ENCODE peak calls at places on chromosomes 12 and 14, in seven cellular contexts. M is fibroblast of lung; I is CD8-positive, alpha-beta memory T cell; F is HAP-1; P is A549; V is left ventricle myocardium inferior; T is tibial nerve. E is an unnamed sample. For H3K9me3 and H3K4me1, the result is how much of the 10 kb centered on the place peaks cover.

GRCh38 chr12:48281811-48282210 is 68.9 kb downstream of the ZNF641 start:
- DNase-seq in M (no peak), I (no peak), F (no peak), P (no peak), V (no peak), T (no peak), E (no peak)

GRCh38 chr12:50765325-50765911 is 1.5 kb downstream of the ATF1 start:
- DNase-seq in M (peak), I (peak), F (peak), P (peak), V (no peak), T (no peak), E (peak)

GRCh38 chr14:51776102-51776894 is 84.1 kb upstream of the GNG2 start:
- DNase-seq in M (peak), I (no peak), F (peak), P (peak), V (peak), T (peak), E (peak)

GRCh38 chr12:47828008-47828966 is 8.6 kb upstream of the HDAC7 start:
- DNase-seq in M (no peak), I (no peak), F (no peak), P (no peak), V (peak), T (no peak), E (peak)

GRCh38 chr14:51865953-51866747 is 5.7 kb downstream of the GNG2 start:
- DNase-seq in M (no peak), I (peak), F (no peak), P (no peak), V (no peak), T (no peak), E (no peak)

GRCh38 chr12:108642899-108643654 is 9.4 kb upstream of the SELPLG start:
- DNase-seq in M (no peak), I (no peak), F (no peak), P (no peak), V (no peak), T (no peak), E (no peak)

GRCh38 chr12:128818065-128819022 is 5.4 kb downstream of the SLC15A4 start:
- DNase-seq in M (peak), I (no peak), F (no peak), P (peak), V (no peak), T (no peak), E (no peak)

GRCh38 chr14:89600950-89601826 is 184.2 kb upstream of the FOXN3 start:
- DNase-seq in M (no peak), I (no peak), F (no peak), P (no peak), V (no peak), T (no peak), E (no peak)

GRCh38 chr14:21168055-21168454 is 12.2 kb upstream of the OR5AU1 start:
- DNase-seq in M (no peak), I (no peak), F (no peak), P (no peak), V (no peak), T (no peak), E (no peak)

GRCh38 chr14:58082491-58083098 is 69.4 kb downstream of the ARMH4 start:
- DNase-seq in M (peak), I (no peak), F (no peak), P (peak), V (no peak), T (no peak), E (no peak)

GRCh38 chr14:79177106-79177505 is 1006.9 kb downstream of the NRXN3 start:
- DNase-seq in M (no peak), I (no peak), F (no peak), P (no peak), V (no peak), T (no peak), E (no peak)

GRCh38 chr12:49912846-49913245 is 9.1 kb upstream of the FAIM2 start:
- DNase-seq in M (no peak), I (no peak), F (no peak), P (no peak), V (no peak), T (no peak), E (no peak)

GRCh38 chr14:91744068-91744480 is 12.2 kb upstream of the CATSPERB start:
- DNase-seq in M (no peak), I (no peak), F (no peak), P (peak), V (no peak), T (no peak), E (no peak)

GRCh38 chr14:54105898-54106297 is 149.3 kb upstream of the BMP4 start:
- DNase-seq in M (no peak), I (no peak), F (no peak), P (no peak), V (no peak), T (no peak), E (no peak)

GRCh38 chr12:31370645-31371620 is 45.0 kb upstream of the SINHCAF start:
- DNase-seq in M (peak), I (no peak), F (peak), P (no peak), V (no peak), T (no peak), E (no peak)

GRCh38 chr14:96039633-96040311 is 610 bp downstream of the C14orf132 start:
- DNase-seq in M (peak), I (no peak), F (peak), P (peak), V (no peak), T (no peak), E (peak)

GRCh38 chr14:20093442-20093841 is 17.1 kb upstream of the OR4K17 start:
- DNase-seq in M (no peak), I (no peak), F (no peak), P (no peak), V (no peak), T (no peak), E (no peak)

GRCh38 chr14:86858591-86858990 is 1134.4 kb downstream of the GALC start:
- DNase-seq in M (no peak), I (no peak), F (no peak), P (no peak), V (no peak), T (no peak), E (no peak)

GRCh38 chr12:5184159-5184558 is 140.5 kb downstream of the KCNA5 start:
- DNase-seq in M (no peak), I (no peak), F (no peak), P (no peak), V (no peak), T (no peak), E (no peak)

GRCh38 chr14:74737753-74738325 is 24.9 kb downstream of the FCF1 start:
- DNase-seq in M (peak), I (no peak), F (no peak), P (peak), V (no peak), T (no peak), E (no peak)

GRCh38 chr12:13941258-13942249 is 39.8 kb downstream of the GRIN2B start:
- DNase-seq in M (peak), I (no peak), F (peak), P (peak), V (no peak), T (no peak), E (peak)

GRCh38 chr12:94290353-94290752 is 142.0 kb downstream of the PLXNC1 start:
- DNase-seq in M (peak), I (no peak), F (no peak), P (no peak), V (no peak), T (no peak), E (no peak)

GRCh38 chr12:13472690-13473089 is 276.2 kb downstream of the EMP1 start:
- DNase-seq in M (no peak), I (no peak), F (no peak), P (no peak), V (no peak), T (no peak), E (no peak)

GRCh38 chr12:106583578-106584103 is 837 bp downstream of the RFX4 start:
- DNase-seq in M (peak), I (no peak), F (peak), P (peak), V (no peak), T (no peak), E (no peak)

GRCh38 chr14:31336646-31337045 is 83.7 kb downstream of the HEATR5A start:
- DNase-seq in M (peak), I (no peak), F (peak), P (peak), V (no peak), T (no peak), E (no peak)

GRCh38 chr12:24937553-24938244 is 11.2 kb downstream of the BCAT1 start:
- DNase-seq in M (no peak), I (no peak), F (no peak), P (no peak), V (no peak), T (no peak), E (peak)

GRCh38 chr14:102655154-102655553 is 62.7 kb downstream of the RCOR1 start:
- DNase-seq in M (no peak), I (no peak), F (no peak), P (peak), V (no peak), T (no peak), E (no peak)

GRCh38 chr14:102540310-102541028 is 30.9 kb upstream of the ANKRD9 start:
- DNase-seq in M (peak), I (no peak), F (no peak), P (no peak), V (no peak), T (no peak), E (peak)

GRCh38 chr12:16165506-16165905 is 112.0 kb downstream of the SLC15A5 start:
- DNase-seq in M (peak), I (no peak), F (peak), P (peak), V (no peak), T (peak), E (peak)

GRCh38 chr12:111327474-111327873 is 41.4 kb downstream of the PHETA1 start:
- DNase-seq in M (no peak), I (no peak), F (no peak), P (no peak), V (no peak), T (no peak), E (no peak)

GRCh38 chr14:31543969-31544799 is 17.0 kb upstream of the NUBPL start:
- DNase-seq in M (peak), I (no peak), F (peak), P (peak), V (no peak), T (no peak), E (no peak)

GRCh38 chr12:65430571-65431306 is 152.3 kb downstream of the MSRB3 start:
- DNase-seq in M (peak), I (no peak), F (peak), P (peak), V (no peak), T (no peak), E (no peak)

GRCh38 chr12:92558806-92559205 is 144.0 kb upstream of the PLEKHG7 start:
- DNase-seq in M (no peak), I (no peak), F (no peak), P (no peak), V (no peak), T (no peak), E (no peak)

GRCh38 chr12:63394994-63395393 is 244.0 kb upstream of the AVPR1A start:
- DNase-seq in M (no peak), I (no peak), F (no peak), P (no peak), V (no peak), T (no peak), E (no peak)

GRCh38 chr14:104724407-104724980 is 465 bp downstream of the ADSS1 start:
- DNase-seq in M (no peak), I (no peak), F (no peak), P (peak), V (peak), T (no peak), E (no peak)

GRCh38 chr12:49957570-49957967 is 4.1 kb upstream of the AQP5 start:
- DNase-seq in M (no peak), I (no peak), F (no peak), P (no peak), V (no peak), T (no peak), E (no peak)

GRCh38 chr14:51014086-51014485 is 69.8 kb upstream of the PYGL start:
- DNase-seq in M (peak), I (no peak), F (no peak), P (no peak), V (no peak), T (no peak), E (no peak)

GRCh38 chr12:84599539-84599938 is 313.1 kb downstream of the SLC6A15 start:
- DNase-seq in M (peak), I (no peak), F (peak), P (no peak), V (no peak), T (no peak), E (peak)

GRCh38 chr12:110245278-110245868 is 35.7 kb upstream of the ATP2A2 start:
- DNase-seq in M (no peak), I (peak), F (no peak), P (peak), V (peak), T (no peak), E (peak)
- H3K4me3 ChIP-seq in M (no peak), I (no peak), F (no peak), P (no peak), V (peak), T (no peak), E (no peak)

GRCh38 chr12:133215724-133216123 is 20.0 kb downstream of the ANHX start:
- DNase-seq in M (no peak), I (no peak), F (no peak), P (no peak), V (no peak), T (no peak), E (no peak)

GRCh38 chr12:133221241-133221640 is 14.4 kb downstream of the ANHX start:
- DNase-seq in M (no peak), I (no peak), F (no peak), P (no peak), V (no peak), T (no peak), E (no peak)

GRCh38 chr12:133222211-133222610 is 13.5 kb downstream of the ANHX start:
- DNase-seq in M (no peak), I (no peak), F (no peak), P (no peak), V (no peak), T (no peak), E (no peak)

GRCh38 chr12:133217219-133217618 is 18.5 kb downstream of the ANHX start:
- DNase-seq in M (no peak), I (no peak), F (no peak), P (no peak), V (no peak), T (no peak), E (no peak)

DNA sequence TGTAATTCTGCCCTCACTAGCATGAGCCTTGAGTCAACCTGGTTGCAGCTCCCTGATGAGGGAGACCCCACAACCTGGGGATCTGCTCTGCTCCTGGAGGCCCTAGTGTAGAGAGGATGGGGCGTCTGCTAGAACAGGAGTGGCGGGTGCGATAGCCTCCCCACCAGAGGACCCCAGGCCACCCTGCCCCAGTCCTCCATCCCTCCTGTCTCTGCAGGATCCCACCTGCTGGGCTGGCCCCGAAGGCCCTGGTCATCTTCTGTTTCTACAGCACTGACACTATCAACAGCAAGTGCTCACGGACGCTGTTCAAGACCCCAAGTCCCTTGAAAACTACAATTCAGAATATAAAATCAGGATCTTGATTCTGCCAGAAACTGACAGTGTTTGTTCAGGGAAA is 15.2 kb downstream of the ANHX start:
- DNase-seq in M (no peak), I (no peak), F (no peak), P (no peak), V (no peak), T (no peak), E (no peak)
- H3K9me3 ChIP-seq in M (under half), I (under half), F (under half), P (half or more), V (half or more), T (under half), E (under half)

GRCh38 chr14:64454671-64455070 is 10.6 kb upstream of the AKAP5 start:
- DNase-seq in M (no peak), I (no peak), F (no peak), P (no peak), V (no peak), T (no peak), E (no peak)

GRCh38 chr14:64444984-64445845 is 20.1 kb upstream of the AKAP5 start:
- DNase-seq in M (peak), I (peak), F (no peak), P (peak), V (no peak), T (no peak), E (peak)

GRCh38 chr14:64447890-64448667 is 17.2 kb upstream of the AKAP5 start:
- DNase-seq in M (no peak), I (peak), F (no peak), P (no peak), V (no peak), T (no peak), E (no peak)

DNA sequence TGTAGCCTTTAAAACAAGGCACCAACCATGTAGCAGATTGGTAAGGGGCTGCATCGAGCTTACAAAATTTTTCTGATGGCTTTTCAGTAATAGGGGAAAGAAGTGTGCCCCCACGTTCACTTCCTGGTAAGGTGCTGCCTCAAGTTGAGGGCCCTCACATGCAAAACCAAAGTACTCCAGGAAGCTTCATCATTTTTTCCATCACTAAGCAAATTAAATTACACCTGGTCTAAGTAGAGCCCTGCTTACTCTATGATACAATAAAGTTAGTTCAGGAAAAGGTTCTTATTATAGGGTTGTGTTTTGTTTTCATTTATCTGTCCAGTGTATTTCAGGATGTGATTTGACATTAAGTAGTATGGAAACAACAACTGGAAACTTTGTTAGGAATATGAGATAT is 15.0 kb upstream of the AKAP5 start:
- DNase-seq in M (no peak), I (no peak), F (no peak), P (no peak), V (no peak), T (no peak), E (no peak)
- H3K4me1 ChIP-seq in M (under half), I (under half), F (under half), P (under half), V (under half), T (under half), E (under half)

DNA sequence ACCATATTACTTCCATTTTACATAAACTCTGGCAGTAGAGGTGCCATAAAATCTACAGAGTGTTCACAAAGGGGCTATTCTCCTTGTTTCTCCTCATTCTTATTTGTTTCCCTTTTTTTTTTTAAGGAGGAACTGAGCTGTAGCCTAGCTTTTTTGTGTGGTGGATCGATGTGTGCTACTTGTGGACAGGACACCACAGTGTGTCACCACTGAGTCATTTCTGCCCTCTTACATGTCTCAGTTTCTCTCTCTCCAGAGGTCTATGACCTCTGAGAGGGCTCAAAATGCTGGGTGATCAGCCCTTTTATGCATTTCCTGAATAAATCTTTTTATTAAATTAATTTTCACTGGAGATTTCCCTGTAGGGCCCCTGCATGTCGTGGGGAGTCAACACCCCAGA is 370.2 kb downstream of the ADGRD1 start:
- DNase-seq in M (no peak), I (no peak), F (no peak), P (no peak), V (no peak), T (no peak), E (no peak)
- H3K4me3 ChIP-seq in M (no peak), I (no peak), F (no peak), P (no peak), V (no peak), T (no peak), E (no peak)

GRCh38 chr14:105876829-105877228 is 350.4 kb downstream of the TMEM121 start:
- DNase-seq in M (no peak), I (peak), F (no peak), P (no peak), V (no peak), T (peak), E (no peak)
- H3K9me3 ChIP-seq in M (under half), I (under half), F (under half), P (under half), V (under half), T (under half), E (under half)

GRCh38 chr14:23159516-23159915 is 23.9 kb downstream of the SLC7A8 start:
- DNase-seq in M (peak), I (no peak), F (no peak), P (no peak), V (no peak), T (no peak), E (no peak)
- H3K4me1 ChIP-seq in M (under half), I (under half), F (under half), P (under half), V (under half), T (under half), E (under half)

GRCh38 chr14:67814826-67815225 is 1.6 kb downstream of the ZFYVE26 start:
- DNase-seq in M (no peak), I (no peak), F (no peak), P (no peak), V (no peak), T (no peak), E (no peak)
- H3K4me3 ChIP-seq in M (peak), I (no peak), F (no peak), P (no peak), V (no peak), T (no peak), E (no peak)

GRCh38 chr12:21239866-21240265 is 94.9 kb downstream of the SLCO1A2 start:
- DNase-seq in M (no peak), I (no peak), F (no peak), P (no peak), V (no peak), T (no peak), E (no peak)

DNA sequence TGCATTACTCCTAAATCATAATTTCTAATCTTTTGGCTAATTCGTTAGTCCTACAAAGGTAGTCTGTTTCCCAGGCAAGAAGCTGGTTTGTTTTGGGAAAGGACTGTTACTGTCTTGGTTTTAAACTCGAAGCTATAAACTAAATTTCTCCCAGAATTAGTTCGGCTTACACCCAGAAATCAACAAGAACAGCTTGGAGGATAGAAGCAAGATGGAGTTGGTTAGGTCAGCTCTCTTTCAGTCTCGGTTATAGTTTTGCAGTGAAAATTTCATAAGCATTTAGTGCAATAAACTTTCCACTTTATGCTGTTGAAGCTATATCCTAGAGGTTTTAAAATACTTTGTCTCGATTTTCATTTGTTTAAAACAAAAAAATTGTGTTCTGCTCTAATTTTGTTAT is 100.3 kb downstream of the SLCO1A2 start:
- DNase-seq in M (no peak), I (no peak), F (no peak), P (no peak), V (no peak), T (no peak), E (no peak)
- H3K9me3 ChIP-seq in M (under half), I (under half), F (under half), P (under half), V (under half), T (under half), E (under half)